ENCODE peak calls at places on chromosomes 1 and 21, in four cellular contexts. Y, I, C and A are unnamed samples.

GRCh38 chr1:155009742-155010141 is 7.1 kb downstream of the ZBTB7B start:
- DNase-seq in I (no peak), C (no peak), Y (no peak), A (no peak)

GRCh38 chr1:111234866-111235265 is 7.4 kb downstream of the CHI3L2 start:
- DNase-seq in I (no peak), Y (no peak), C (no peak), A (no peak)

GRCh38 chr1:42319871-42320484 is 15.1 kb downstream of the FOXJ3 start:
- DNase-seq in Y (no peak), C (no peak), I (no peak), A (no peak)

GRCh38 chr1:109434484-109434883 is 8.2 kb upstream of the PSMA5 start:
- DNase-seq in I (no peak), C (no peak), Y (no peak), A (no peak)

GRCh38 chr1:44068442-44068861 is 37.2 kb upstream of the SLC6A9 start:
- DNase-seq in I (no peak), C (no peak), Y (peak), A (peak)

GRCh38 chr1:54490361-54491248 is 57.4 kb upstream of the ACOT11 start:
- DNase-seq in I (no peak), Y (no peak), C (peak), A (no peak)

GRCh38 chr21:34642211-34643075 is 26.4 kb upstream of the CLIC6 start:
- DNase-seq in I (no peak), Y (peak), C (no peak), A (peak)

GRCh38 chr1:226787071-226787470 is 48.0 kb upstream of the ITPKB start:
- DNase-seq in Y (no peak), I (no peak), C (no peak), A (no peak)

GRCh38 chr1:1202831-1203560 is 3.4 kb downstream of the TNFRSF18 start:
- DNase-seq in I (no peak), C (no peak), Y (no peak), A (no peak)

GRCh38 chr1:172397221-172397620 is 23.3 kb upstream of the C1orf105 start:
- DNase-seq in Y (no peak), I (no peak), C (no peak), A (peak)

GRCh38 chr1:27970401-27970800 is 10.6 kb downstream of the XKR8 start:
- DNase-seq in C (no peak), Y (no peak), I (no peak), A (no peak)

GRCh38 chr1:201726700-201727099 is 102.3 kb upstream of the IPO9 start:
- DNase-seq in Y (no peak), I (no peak), C (no peak), A (no peak)
- TF ChIP-seq CTCF in Y (no peak), I (no peak), C (no peak), A (no peak)

DNA sequence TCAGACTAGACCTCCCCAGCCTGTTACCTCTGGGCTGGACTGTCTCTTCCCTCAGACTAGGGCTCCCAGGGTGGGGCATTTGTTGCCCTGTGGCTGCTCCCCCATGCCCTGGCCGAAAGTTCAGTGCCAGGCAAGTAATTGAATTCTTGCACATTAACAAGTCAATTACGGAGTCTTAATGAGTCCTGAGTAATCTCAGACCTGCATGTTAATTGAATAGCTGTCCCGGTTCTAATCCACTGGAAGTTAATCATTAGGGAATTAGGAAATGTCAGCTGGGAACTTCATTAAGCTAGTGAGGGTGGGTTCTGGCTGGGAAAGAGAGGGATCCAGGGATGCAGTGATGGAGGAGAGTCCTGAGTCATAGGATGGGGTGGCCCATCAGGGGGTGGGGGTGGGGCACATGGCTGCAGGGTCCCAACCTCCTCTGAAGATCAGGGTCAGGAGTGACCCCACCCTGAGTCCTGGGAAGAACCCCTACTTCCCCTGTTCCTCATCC is 47.1 kb upstream of the CSF3R start:
- DNase-seq in C (peak), Y (no peak), I (no peak), A (no peak)
- TF ChIP-seq CTCF in C (no peak), Y (no peak), I (no peak), A (no peak)

DNA sequence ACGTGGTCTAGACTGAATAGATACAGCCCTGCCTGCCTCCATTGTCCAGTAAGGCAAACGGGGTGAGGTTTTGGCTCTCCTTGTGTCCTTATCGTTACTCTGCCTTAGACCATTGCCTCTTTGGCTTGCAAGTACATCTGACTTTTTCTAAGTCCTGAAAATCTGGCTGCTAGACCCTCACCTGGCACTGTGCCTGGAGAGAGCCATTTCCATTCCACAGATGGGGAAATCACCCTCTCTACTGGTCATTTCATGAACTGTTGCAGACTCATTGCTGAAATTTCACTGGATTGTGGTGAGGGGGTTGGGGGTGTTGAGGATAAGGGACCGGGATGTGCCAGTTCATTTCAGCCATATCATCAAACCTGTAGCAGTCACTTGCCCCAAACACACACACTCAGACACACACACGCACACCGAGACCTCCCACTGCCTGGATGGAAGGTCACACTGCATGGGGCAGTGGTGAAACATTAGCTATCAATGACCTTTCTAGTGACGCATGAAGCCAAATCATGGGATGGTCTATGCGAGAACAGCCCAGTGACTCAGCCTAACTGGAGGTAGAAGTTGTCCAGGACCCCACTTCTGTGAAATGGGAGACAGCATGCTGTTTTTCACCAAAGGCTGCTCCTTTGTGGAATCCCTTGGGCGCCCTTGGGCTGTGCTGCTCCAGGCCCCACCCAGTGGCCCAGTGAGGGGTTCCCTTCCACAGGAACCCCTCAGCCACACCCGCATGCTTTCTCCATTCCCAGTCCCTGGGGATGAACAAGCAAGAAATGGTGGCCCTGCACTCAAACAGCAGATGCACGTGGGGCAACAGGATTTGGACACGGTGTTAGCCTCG is 34.9 kb upstream of the VASH2 start:
- DNase-seq in C (peak), I (no peak), Y (no peak), A (no peak)
- TF ChIP-seq CTCF in C (peak), I (no peak), Y (peak), A (peak)

DNA sequence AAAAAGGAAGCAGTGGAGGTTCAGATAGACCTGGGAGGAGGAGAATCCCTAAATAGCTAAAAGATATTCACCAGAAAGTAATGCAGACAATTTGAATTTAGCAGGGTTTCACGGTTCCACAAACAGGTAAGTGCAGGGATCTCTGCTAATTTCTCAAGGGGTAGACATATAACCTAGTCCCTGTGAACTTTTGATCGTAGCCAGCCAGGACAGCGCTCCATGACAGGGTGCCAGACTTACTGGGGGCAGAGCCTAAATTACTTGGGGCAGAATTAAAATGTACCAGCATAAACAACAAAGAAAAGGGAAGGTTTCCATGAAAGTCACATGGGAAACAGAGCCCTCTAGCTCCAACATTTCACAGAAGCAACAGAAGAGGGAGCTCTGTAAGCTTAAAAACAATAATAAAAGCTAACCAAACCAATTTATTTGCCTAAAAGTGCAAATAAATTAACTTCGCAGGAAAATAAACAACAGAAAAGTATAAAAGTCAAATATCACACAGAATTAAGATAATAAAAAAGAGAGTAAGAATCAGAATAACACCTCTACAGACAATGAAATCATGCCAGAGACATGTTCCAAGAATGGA is 198.3 kb downstream of the DUSP10 start:
- DNase-seq in C (peak), Y (peak), I (no peak), A (peak)
- TF ChIP-seq CTCF in C (peak), Y (no peak), I (peak), A (peak)

DNA sequence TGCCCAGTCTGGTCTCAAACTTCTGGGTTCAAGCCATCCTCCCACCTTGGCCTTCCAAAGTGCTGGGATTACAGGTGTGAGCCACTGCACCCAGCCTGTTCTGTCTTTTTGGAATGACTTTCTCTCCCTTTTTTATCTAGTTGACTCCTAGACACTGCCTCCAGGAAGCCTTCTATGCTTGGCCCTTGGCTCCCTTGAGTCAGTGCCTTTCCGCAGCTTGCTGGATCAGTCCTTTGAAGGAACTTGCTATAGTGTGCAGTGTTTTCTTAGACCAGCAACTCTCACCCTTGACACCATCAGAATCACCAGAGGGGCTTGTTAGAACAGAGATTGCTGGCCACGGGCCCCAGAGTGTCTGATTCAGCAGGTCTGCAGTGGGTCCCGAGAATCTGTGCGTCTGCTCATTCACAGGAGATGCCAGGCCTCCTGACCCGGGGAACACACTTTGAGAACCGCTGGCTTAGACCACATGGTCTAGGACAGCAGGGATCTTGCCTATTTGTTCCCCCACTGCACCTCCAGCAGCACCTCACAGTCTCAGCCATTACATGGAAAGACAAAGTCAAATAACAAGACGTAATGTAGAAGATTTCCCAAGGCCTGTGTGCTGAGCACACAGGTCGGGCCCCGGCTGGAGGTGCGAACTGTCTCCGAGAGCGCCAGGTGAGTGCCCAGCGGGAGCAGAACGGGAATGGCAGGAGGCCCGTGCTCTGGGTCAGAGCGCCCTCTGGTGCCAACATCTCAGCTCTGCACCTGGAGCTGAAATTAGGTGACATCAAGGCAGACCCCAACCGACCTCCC is 27.4 kb upstream of the CTPS1 start:
- DNase-seq in I (peak), Y (peak), C (peak), A (peak)
- TF ChIP-seq CTCF in I (peak), Y (peak), C (peak), A (peak)

GRCh38 chr1:100746542-100746932 is 27.0 kb downstream of the VCAM1 start:
- DNase-seq in I (no peak), C (no peak), Y (no peak), A (no peak)

GRCh38 chr1:100747821-100748220 is 28.3 kb downstream of the VCAM1 start:
- DNase-seq in C (no peak), I (no peak), Y (no peak), A (no peak)

GRCh38 chr1:100752806-100753205 is 33.3 kb downstream of the VCAM1 start:
- DNase-seq in Y (no peak), I (no peak), C (no peak), A (no peak)

DNA sequence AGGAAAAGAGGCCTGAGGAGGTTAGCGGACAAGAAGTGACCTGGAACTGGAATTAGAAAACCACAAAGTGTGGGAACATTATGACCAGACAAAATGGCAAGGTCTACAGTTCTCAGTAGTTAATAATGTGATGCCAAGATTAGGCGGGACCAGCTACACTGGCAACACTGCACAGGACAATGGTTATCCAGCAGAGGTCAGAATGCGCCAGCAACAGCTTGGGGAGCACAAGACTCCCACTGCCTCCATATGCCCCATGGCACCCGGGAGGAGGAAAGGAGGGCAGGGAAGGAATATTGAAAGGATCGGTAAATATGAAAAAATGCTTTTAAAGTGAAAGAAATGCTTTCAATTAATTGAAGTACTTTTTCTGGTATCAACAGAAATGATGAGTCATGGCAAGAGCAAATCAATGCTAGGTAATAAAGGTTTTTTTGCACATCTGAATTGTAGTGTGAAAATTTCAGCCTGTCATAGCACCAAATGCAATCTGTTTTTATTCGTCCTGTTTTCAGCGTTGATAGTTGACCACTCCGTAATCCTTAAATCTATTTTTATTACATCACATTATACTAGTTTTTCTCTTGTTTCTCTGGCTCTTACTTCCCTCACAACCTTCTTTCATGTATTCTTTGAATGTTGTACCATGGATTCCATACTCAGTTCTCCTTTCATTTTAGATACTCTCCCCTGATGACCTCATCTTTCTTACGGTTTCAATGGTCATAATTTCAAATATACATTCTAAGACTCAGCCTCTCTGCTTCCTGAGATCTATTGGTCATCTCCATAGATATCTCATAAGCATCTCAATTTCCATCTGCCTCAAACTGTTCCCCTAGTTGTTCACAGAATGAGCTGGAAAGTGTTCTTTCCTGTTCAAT is 30.7 kb downstream of the VCAM1 start:
- DNase-seq in Y (no peak), I (no peak), C (peak), A (peak)
- TF ChIP-seq CTCF in Y (no peak), I (no peak), C (peak), A (no peak)

GRCh38 chr1:159088566-159089183 is 12.1 kb upstream of the AIM2 start:
- DNase-seq in I (no peak), Y (no peak), C (no peak), A (no peak)

GRCh38 chr1:159088050-159088449 is 11.5 kb upstream of the AIM2 start:
- DNase-seq in I (no peak), Y (no peak), C (no peak), A (no peak)

GRCh38 chr1:159091547-159092397 is 15.2 kb upstream of the AIM2 start:
- DNase-seq in Y (no peak), C (no peak), I (no peak), A (no peak)

GRCh38 chr1:159090566-159091546 is 14.3 kb upstream of the AIM2 start:
- DNase-seq in Y (no peak), I (no peak), C (no peak), A (no peak)

GRCh38 chr1:159089184-159089791 is 12.7 kb upstream of the AIM2 start:
- DNase-seq in C (no peak), Y (peak), I (no peak), A (peak)
- TF ChIP-seq CTCF in C (peak), Y (peak), I (peak), A (peak)

GRCh38 chr21:39726133-39726532 is 18.9 kb upstream of the IGSF5 start:
- DNase-seq in Y (no peak), I (no peak), C (no peak), A (no peak)
- TF ChIP-seq CTCF in Y (no peak), I (no peak), C (peak), A (no peak)

DNA sequence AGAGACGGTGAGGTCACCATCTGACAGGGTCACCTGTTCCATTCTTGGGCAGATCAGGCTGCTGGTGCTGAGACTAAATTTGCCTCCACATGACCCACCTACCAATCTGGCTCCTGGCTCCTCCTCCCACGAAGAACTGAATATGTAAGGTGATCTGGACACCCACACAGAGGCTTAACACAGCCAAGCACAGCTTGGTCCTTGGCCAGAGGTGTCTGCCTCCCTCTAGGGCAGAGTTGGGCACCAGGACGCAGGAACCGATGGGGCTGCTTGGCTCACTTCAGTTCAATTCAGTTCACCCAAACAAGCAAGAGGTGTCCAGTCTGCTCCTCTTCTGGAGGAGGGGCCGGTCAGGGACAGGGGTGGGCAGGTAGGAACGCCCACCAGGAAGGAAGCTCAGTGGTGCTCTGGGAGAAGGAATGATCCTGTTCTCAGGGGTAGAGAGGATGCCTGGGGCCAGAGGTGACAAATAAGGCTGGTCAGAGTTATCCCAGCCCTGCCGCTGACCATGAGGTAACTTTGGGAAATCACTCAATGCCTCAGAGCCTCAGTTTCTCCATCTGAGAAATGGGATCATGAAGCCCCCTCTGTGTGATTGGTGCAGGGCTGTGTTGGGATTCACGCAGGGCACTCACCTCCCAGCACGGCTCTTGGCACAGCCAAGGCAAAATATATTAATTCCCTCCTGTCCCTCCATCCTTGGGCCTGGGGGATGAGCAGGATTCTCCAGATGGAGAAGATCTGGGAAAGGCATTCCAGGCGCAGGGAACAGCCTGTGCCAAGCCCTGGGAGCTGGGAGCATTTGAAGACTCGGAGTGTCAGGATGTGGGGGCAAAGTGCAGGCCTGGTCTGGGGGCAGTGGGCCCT is 284.5 kb downstream of the PTPRU start:
- DNase-seq in C (peak), Y (no peak), I (no peak), A (no peak)
- TF ChIP-seq CTCF in C (no peak), Y (no peak), I (no peak), A (no peak)